ENCODE peak calls at places on chromosomes 7 and 10, in eight cellular contexts. O is transverse colon, M is heart left ventricle, T is tibial nerve, L is spleen, R is upper lobe of left lung, V is IMR-90, P is endothelial cell of umbilical vein. Z is an unnamed sample.
A peak's percentile ranks its signal among the peaks of the same experiment; 100 is the strongest.

GRCh38 chr7:41508755-41509154 is 194.1 kb downstream of the INHBA start:
- DNase-seq in V (no peak), T (no peak), R (no peak), O (no peak), M (no peak), P (peak; percentile 72), L (no peak), Z (no peak)

GRCh38 chr7:105369944-105370343 is 18.8 kb downstream of the SRPK2 start:
- DNase-seq in M (no peak), O (no peak), L (no peak), T (no peak), P (no peak), R (no peak), V (no peak), Z (no peak)

GRCh38 chr7:75989726-75990388 is 4.5 kb downstream of the TMEM120A start:
- DNase-seq in M (peak; percentile 83), V (no peak), P (no peak), R (no peak), T (peak; percentile 48), L (peak; percentile 69), O (no peak), Z (no peak)

GRCh38 chr7:93879356-93879755 is 11.2 kb downstream of the TFPI2 start:
- DNase-seq in P (no peak), O (no peak), V (no peak), L (no peak), R (no peak), T (no peak), M (no peak), Z (no peak)

GRCh38 chr7:91228327-91228726 is 35.9 kb upstream of the FZD1 start:
- DNase-seq in R (no peak), P (peak; percentile 53), L (no peak), T (no peak), V (peak; percentile 68), M (no peak), O (no peak), Z (no peak)

GRCh38 chr10:120571256-120571655 is 114.2 kb downstream of the PLPP4 start:
- DNase-seq in O (no peak), V (no peak), M (no peak), P (no peak), L (no peak), T (no peak), R (no peak), Z (no peak)

GRCh38 chr10:131650771-131651673 is 249.8 kb upstream of the PPP2R2D start:
- DNase-seq in V (no peak), M (no peak), P (no peak), T (no peak), R (no peak), L (no peak), O (no peak), Z (no peak)

GRCh38 chr10:1406172-1406975 is 331.0 kb downstream of the ADARB2 start:
- DNase-seq in T (no peak), V (no peak), R (no peak), O (no peak), M (no peak), P (no peak), L (peak; percentile 42), Z (no peak)

GRCh38 chr7:129550673-129551360 is 48.5 kb downstream of the SMKR1 start:
- DNase-seq in O (no peak), T (no peak), L (no peak), R (no peak), V (no peak), P (no peak), M (no peak), Z (no peak)

GRCh38 chr7:100885440-100886141 is 3.9 kb downstream of the UFSP1 start:
- DNase-seq in P (no peak), O (no peak), V (no peak), R (no peak), T (no peak), M (no peak), L (no peak), Z (no peak)

GRCh38 chr7:100886142-100886935 is 3.2 kb downstream of the UFSP1 start:
- DNase-seq in P (no peak), O (no peak), V (no peak), R (no peak), M (peak; percentile 14), L (peak; percentile 79), T (no peak), Z (no peak)

GRCh38 chr7:100882769-100883526 is 6.6 kb downstream of the UFSP1 start:
- DNase-seq in V (no peak), R (no peak), O (no peak), L (no peak), M (no peak), T (no peak), P (no peak), Z (no peak)

GRCh38 chr7:100886936-100887185 is 2.7 kb downstream of the UFSP1 start:
- DNase-seq in P (no peak), V (no peak), L (peak; percentile 82), O (no peak), R (no peak), T (no peak), M (no peak), Z (no peak)

GRCh38 chr7:100884741-100885439 is 4.6 kb downstream of the UFSP1 start:
- DNase-seq in P (no peak), T (no peak), L (no peak), M (no peak), O (no peak), R (no peak), V (no peak), Z (no peak)
- TF ChIP-seq POLR2A in P (no peak), T (no peak), L (no peak), M (no peak), O (no peak), R (no peak), V (no peak), Z (no peak)

DNA sequence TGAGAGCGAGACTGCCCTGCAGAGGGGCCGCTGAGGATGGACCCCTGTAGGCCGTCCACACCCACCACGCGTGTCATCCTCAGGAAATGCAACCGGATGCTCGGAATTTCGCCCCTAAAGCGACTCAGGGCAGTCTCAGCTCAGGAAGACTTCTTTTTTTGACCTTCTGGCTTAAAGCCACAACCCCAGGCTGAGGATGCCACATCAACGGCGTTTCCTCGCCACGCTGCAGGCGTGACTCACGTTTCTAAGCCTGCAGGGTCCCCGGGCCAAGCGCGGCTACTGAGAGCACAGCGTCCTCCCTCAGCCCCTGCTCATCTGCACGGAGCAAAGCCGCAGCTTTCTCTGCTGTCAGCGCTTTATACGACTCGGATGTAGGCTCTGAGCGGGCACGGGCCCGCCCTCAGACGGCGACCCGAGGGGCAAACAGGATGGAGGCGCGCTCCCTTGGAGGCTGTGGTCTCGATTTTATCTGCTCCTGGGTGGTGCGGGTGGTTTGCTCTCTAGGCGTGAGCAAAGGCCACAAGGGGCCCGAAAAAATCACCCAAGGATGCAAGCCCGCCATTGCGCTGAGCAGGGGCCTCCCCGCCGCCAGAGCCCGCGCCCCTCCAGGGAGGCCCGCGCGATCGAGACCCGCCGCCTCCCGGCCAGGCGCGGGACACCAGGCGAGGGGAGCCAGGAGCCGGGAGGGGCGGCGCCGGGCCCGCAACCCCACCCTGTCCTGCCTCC is 726 bp upstream of the INSIG1 start:
- DNase-seq in M (peak; percentile 74), V (peak; percentile 81), L (peak; percentile 94), P (peak; percentile 61), T (no peak), R (peak; percentile 74), O (peak; percentile 56), Z (peak; percentile 71)
- TF ChIP-seq POLR2A in M (no peak), V (peak; percentile 42), L (peak; percentile 27), P (no peak), T (no peak), R (peak; percentile 5), O (peak; percentile 56), Z (no peak)

GRCh38 chr7:2554654-2555053 is 670 bp downstream of the BRAT1 start:
- DNase-seq in P (peak; percentile 6), R (no peak), O (no peak), L (peak; percentile 81), T (no peak), M (no peak), V (no peak), Z (no peak)

GRCh38 chr7:2553831-2554581 is 1.3 kb downstream of the BRAT1 start:
- DNase-seq in O (no peak), M (no peak), T (no peak), L (no peak), P (no peak), R (no peak), V (no peak), Z (no peak)

GRCh38 chr7:2560175-2560695 is 1.5 kb downstream of the IQCE start:
- DNase-seq in P (no peak), M (no peak), L (peak; percentile 65), V (no peak), T (no peak), R (no peak), O (no peak), Z (no peak)

GRCh38 chr7:2555121-2556052 is at the start of gene BRAT1:
- DNase-seq in P (peak; percentile 93), T (peak; percentile 98), L (peak; percentile 100), M (peak; percentile 98), V (peak; percentile 90), R (peak; percentile 98), O (peak; percentile 98), Z (peak; percentile 100)

DNA sequence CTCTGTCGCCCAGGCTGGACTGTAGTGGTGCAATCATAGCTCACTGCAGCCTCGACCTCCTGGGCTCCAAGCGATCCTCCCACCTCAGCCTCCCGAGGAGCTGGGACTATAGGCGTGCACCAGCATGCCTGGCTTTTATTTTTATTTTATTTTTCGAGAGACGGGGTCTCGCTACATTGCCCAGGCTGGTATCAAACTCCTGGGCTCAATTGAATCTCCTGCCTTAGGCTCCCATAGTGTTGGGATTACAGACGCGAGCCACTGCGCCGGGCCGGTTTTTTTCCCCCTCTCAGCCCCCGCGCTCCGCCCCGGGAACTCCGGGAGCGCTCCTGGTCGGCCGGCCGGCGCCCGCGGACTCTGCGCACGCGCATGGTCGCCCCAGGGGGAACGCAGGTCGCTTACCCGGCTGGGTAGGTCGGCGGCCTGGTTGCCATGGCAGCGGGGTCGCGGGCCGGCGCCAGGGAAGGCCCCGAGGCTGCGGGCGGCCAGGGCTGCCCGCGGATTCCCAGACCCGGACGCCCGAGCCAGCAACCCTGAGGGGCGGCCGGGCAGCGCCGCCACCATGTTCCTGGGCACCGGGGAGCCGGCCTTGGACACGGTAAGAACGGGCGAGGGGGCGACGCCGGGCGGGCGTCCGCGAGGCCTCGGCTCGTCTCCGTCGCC is at the start of gene IQCE:
- DNase-seq in L (peak; percentile 99), P (peak; percentile 87), R (peak; percentile 95), T (peak; percentile 76), M (peak; percentile 97), O (peak; percentile 95), V (peak; percentile 84), Z (peak; percentile 99)
- TF ChIP-seq POLR2A in L (no peak), P (peak; percentile 51), R (no peak), T (no peak), M (no peak), O (no peak), V (no peak), Z (peak; percentile 74)

DNA sequence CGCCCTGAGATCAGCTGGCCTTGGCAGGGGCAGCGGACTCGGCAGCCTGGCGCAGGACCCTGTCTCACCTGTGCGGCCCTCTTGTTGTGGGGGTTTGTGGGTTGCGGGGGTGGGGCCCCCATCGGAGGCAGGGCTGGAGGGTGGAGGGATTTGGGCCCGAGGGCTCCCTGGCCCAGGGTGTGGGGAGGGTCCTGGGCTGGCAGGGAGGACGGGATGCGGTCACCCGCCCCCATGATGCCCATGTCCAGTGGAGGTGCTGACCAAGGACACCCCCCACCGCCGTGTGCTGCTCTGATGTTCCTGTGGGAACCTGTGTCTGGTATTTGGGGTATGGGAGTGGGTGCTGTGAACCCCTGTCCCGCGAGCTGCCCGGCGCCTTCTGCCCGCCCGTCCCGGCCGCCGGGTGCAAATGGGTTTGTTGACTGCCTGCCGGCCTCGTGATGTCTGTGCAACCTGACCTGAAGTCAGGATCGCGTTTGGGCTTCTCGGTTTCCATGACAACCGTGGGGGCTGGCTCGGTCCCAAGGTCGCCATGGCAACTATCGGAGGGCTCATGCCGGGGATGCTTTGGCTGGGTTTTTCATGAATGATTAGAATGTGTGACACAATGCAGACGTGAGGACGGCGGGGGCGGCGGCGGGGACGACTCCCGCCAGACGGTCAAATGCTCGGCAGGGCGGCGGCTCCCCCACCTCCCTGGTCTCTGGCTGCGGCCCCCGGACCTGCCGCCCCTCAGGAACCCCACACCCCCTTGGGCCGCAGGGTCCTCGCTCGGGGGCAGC is 7.3 kb downstream of the MAFK start:
- DNase-seq in L (peak; percentile 78), T (peak; percentile 96), O (peak; percentile 75), R (peak; percentile 61), P (peak; percentile 100), M (peak; percentile 93), V (peak; percentile 97), Z (peak; percentile 96)
- TF ChIP-seq POLR2A in L (no peak), T (peak; percentile 19), O (peak; percentile 39), R (peak; percentile 65), P (no peak), M (no peak), V (peak; percentile 97), Z (no peak)

Z was measured in H54.